ENCODE peak calls at places on chromosomes 11 and 22, in four cellular contexts. S, Q, P and T are unnamed samples.
A peak's percentile ranks its signal among the peaks of the same experiment; 100 is the strongest.

GRCh38 chr22:37749831-37750595 is 53.2 kb downstream of the TRIOBP start:
- DNase-seq in S (no peak), P (peak; percentile 61), Q (no peak), T (no peak)

GRCh38 chr11:69696749-69697488 is 6.9 kb downstream of the FGF19 start:
- DNase-seq in P (no peak), Q (no peak), S (no peak), T (no peak)

GRCh38 chr11:3003396-3004231 is 11.5 kb upstream of the NAP1L4 start:
- DNase-seq in Q (peak; percentile 6), S (no peak), P (no peak), T (no peak)

GRCh38 chr22:48397531-48398180 is 1430.0 kb downstream of the BRD1 start:
- DNase-seq in S (no peak), P (no peak), Q (no peak), T (no peak)

GRCh38 chr11:90997241-90997640 is 774.4 kb upstream of the CHORDC1 start:
- DNase-seq in P (no peak), S (no peak), Q (no peak), T (no peak)

GRCh38 chr22:35921777-35922176 is 106.8 kb downstream of the RBFOX2 start:
- DNase-seq in P (peak; percentile 88), Q (peak; percentile 81), S (peak; percentile 81), T (peak; percentile 69)

GRCh38 chr11:66880484-66881211 is 23.8 kb downstream of the LRFN4 start:
- DNase-seq in P (no peak), S (no peak), Q (no peak), T (no peak)

GRCh38 chr22:45042263-45042662 is 32.5 kb upstream of the PHF21B start:
- DNase-seq in S (no peak), P (no peak), Q (no peak), T (no peak)

GRCh38 chr11:103339485-103339857 is 230.2 kb downstream of the DYNC2H1 start:
- DNase-seq in S (no peak), Q (no peak), P (no peak), T (no peak)

GRCh38 chr11:9858822-9859221 is 194.9 kb downstream of the SWAP70 start:
- DNase-seq in Q (no peak), S (no peak), P (no peak), T (no peak)

GRCh38 chr11:20112291-20113146 is 47.8 kb downstream of the DBX1 start:
- DNase-seq in Q (peak; percentile 87), P (peak; percentile 92), S (peak; percentile 38), T (peak; percentile 93)

GRCh38 chr11:64060861-64061444 is 25.2 kb downstream of the FLRT1 start:
- DNase-seq in Q (no peak), S (no peak), P (peak; percentile 9), T (no peak)

GRCh38 chr11:69860244-69860643 is 41.0 kb upstream of the FGF3 start:
- DNase-seq in Q (no peak), P (no peak), S (no peak), T (no peak)

GRCh38 chr11:78432956-78433355 is 15.3 kb upstream of the GAB2 start:
- DNase-seq in P (no peak), S (no peak), Q (no peak), T (no peak)

GRCh38 chr11:78441956-78442355 is 24.3 kb upstream of the GAB2 start:
- DNase-seq in Q (no peak), P (no peak), S (no peak), T (no peak)

GRCh38 chr11:78438298-78438975 is 20.8 kb upstream of the GAB2 start:
- DNase-seq in Q (no peak), P (no peak), S (no peak), T (no peak)
- H3K4me3 ChIP-seq in Q (no peak overlapping the region), P (no peak overlapping the region), S (no peak overlapping the region), T (no peak overlapping the region)

GRCh38 chr22:27100789-27101188 is 443.4 kb downstream of the MIAT start:
- DNase-seq in Q (no peak), S (no peak), P (peak; percentile 58), T (peak; percentile 18)
- H3K4me3 ChIP-seq in Q (no peak overlapping the region), S (no peak overlapping the region), P (no peak overlapping the region), T (no peak overlapping the region)

GRCh38 chr11:117146521-117146920 is 2.4 kb downstream of the PAFAH1B2 start:
- DNase-seq in S (no peak), Q (no peak), P (peak; percentile 48), T (no peak)
- H3K4me3 ChIP-seq in S (no peak overlapping the region), Q (no peak overlapping the region), P (peak overlapping the region; percentile 9), T (peak overlapping the region; percentile 98)

GRCh38 chr11:125331357-125331756 is 164.7 kb downstream of the FEZ1 start:
- DNase-seq in S (no peak), Q (no peak), P (no peak), T (no peak)
- H3K4me3 ChIP-seq in S (no peak overlapping the region), Q (no peak overlapping the region), P (no peak overlapping the region), T (no peak overlapping the region)

GRCh38 chr11:130390071-130390758 is 38.2 kb downstream of the ADAMTS8 start:
- DNase-seq in S (peak; percentile 13), P (peak; percentile 71), Q (peak; percentile 46), T (peak; percentile 27)

GRCh38 chr11:130391692-130392091 is 36.7 kb downstream of the ADAMTS8 start:
- DNase-seq in P (no peak), S (no peak), Q (no peak), T (no peak)

GRCh38 chr11:130389315-130389935 is 39.0 kb downstream of the ADAMTS8 start:
- DNase-seq in S (no peak), P (peak; percentile 24), Q (no peak), T (no peak)

GRCh38 chr11:130383363-130384168 is 44.8 kb downstream of the ADAMTS8 start:
- DNase-seq in Q (no peak), S (no peak), P (peak; percentile 94), T (peak; percentile 84)

GRCh38 chr11:130388607-130389205 is 39.7 kb downstream of the ADAMTS8 start:
- DNase-seq in P (no peak), Q (no peak), S (no peak), T (no peak)
- H3K4me3 ChIP-seq in P (no peak overlapping the region), Q (no peak overlapping the region), S (peak overlapping the region; percentile 0), T (no peak overlapping the region)

DNA sequence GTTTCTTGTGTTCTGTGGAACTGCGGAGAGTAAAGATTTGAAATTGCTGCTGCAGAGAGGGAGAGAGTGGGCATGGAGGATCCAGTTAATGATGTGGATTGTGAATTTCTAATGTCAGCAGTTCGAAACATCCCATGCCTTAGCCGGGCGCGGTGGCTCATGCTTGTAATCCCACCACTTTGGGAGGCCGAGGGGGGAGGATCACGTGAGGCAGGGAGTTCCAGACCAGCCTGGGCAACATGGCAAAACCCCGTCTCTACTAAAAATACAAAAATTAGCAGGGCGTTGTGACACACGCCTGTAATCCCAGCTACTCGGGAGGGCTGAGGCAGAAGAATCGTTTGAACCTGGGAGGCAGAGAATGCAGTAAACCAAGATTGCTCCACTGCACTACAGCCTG is 1.1 kb upstream of the CAVIN3 start:
- DNase-seq in S (no peak), Q (peak; percentile 31), P (no peak), T (no peak)
- H3K4me3 ChIP-seq in S (peak overlapping the region; percentile 65), Q (peak overlapping the region; percentile 74), P (no peak overlapping the region), T (no peak overlapping the region)

DNA sequence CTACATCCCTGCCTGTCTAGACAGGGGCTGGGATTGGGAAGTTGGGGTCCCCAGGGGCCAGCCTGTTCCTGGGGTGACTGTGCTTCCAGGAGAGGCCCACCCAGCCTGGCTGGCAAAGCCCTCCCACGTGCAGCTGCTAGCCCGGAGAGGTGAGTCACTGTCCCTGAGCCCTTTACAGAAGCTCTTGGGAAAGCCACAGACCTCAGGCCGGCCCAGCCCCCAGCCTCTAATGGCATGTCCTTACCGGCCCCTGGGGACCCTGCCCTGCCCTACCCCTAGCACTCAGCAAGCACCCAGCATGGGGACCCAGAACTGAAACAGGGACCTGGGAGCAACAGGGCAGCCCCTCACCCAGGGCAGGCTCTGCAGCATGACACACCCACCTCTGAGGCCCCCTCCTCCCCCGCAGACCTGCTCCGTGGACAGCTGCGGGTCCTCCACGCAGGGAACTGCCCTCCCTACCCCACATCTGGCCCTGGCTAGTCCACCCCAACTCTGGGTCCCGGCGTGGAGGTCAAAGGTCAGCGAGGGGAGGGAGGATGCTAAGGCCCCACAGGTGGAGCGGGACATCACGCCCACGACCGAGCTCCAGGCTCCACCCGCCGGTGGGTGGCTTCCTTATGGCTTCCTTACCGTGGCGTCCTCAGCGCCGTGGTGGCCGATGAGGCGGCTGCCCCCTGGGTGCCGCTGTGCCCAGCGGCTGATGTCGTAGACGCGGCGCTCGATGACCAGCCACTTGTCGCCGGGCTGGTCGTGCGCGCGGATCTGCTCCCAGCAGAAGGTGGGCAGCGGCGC is 612 bp downstream of the FADS3 start:
- DNase-seq in Q (peak; percentile 69), P (peak; percentile 57), S (no peak), T (no peak)
- H3K4me3 ChIP-seq in Q (peak overlapping the region; percentile 41), P (peak overlapping the region; percentile 70), S (peak overlapping the region; percentile 95), T (peak overlapping the region; percentile 77)

GRCh38 chr11:76323804-76324203 is 57.1 kb downstream of the THAP12 start:
- DNase-seq in P (no peak), Q (no peak), S (no peak), T (no peak)

GRCh38 chr11:76320929-76321328 is 60.0 kb downstream of the THAP12 start:
- DNase-seq in Q (no peak), S (no peak), P (no peak), T (no peak)

GRCh38 chr11:76321340-76321739 is 59.6 kb downstream of the THAP12 start:
- DNase-seq in Q (no peak), P (no peak), S (no peak), T (no peak)

GRCh38 chr11:76322593-76323341 is 58.2 kb downstream of the THAP12 start:
- DNase-seq in P (no peak), Q (no peak), S (no peak), T (no peak)

GRCh38 chr11:76321820-76322524 is 59.0 kb downstream of the THAP12 start:
- DNase-seq in S (no peak), Q (no peak), P (no peak), T (no peak)
- H3K4me3 ChIP-seq in S (peak overlapping the region; percentile 14), Q (no peak overlapping the region), P (no peak overlapping the region), T (no peak overlapping the region)